ENCODE peak calls at places on chromosomes 4 and X, in ten cellular contexts. One of them, this sample, is unnamed.

GRCh38 chr4:159504634-159505033 is 401.8 kb downstream of the RAPGEF2 start:
- DNase-seq in AG10803: no peak
- DNase-seq in heart right ventricle: no peak
- DNase-seq in psoas muscle: no peak
- DNase-seq in tibial nerve: no peak
- DNase-seq in HL-60: no peak
- DNase-seq in tibial artery: no peak
- DNase-seq in bronchial epithelial cell: no peak
- DNase-seq in spleen: no peak
- DNase-seq in mesothelial cell of epicardium: no peak
- DNase-seq in this sample: no peak

GRCh38 chr4:140152015-140152703 is 1.8 kb downstream of the MAML3 start:
- DNase-seq in psoas muscle: peak
- DNase-seq in bronchial epithelial cell: no peak
- DNase-seq in AG10803: peak
- DNase-seq in tibial nerve: peak
- DNase-seq in mesothelial cell of epicardium: no peak
- DNase-seq in spleen: peak
- DNase-seq in HL-60: peak
- DNase-seq in heart right ventricle: peak
- DNase-seq in tibial artery: no peak
- DNase-seq in this sample: no peak

GRCh38 chrX:129249563-129249962 is 273.7 kb downstream of the SMARCA1 start:
- DNase-seq in psoas muscle: no peak
- DNase-seq in heart right ventricle: no peak
- DNase-seq in spleen: no peak
- DNase-seq in mesothelial cell of epicardium: no peak
- DNase-seq in tibial artery: no peak
- DNase-seq in AG10803: no peak
- DNase-seq in HL-60: no peak
- DNase-seq in bronchial epithelial cell: no peak
- DNase-seq in tibial nerve: no peak
- DNase-seq in this sample: no peak

GRCh38 chrX:110509778-110510510 is 151.3 kb downstream of the RTL9 start:
- DNase-seq in tibial nerve: no peak
- DNase-seq in heart right ventricle: no peak
- DNase-seq in spleen: no peak
- DNase-seq in HL-60: no peak
- DNase-seq in tibial artery: no peak
- DNase-seq in psoas muscle: no peak
- DNase-seq in AG10803: peak
- DNase-seq in bronchial epithelial cell: no peak
- DNase-seq in mesothelial cell of epicardium: no peak
- DNase-seq in this sample: no peak

GRCh38 chrX:55008571-55009358 is 8.6 kb downstream of the APEX2 start:
- DNase-seq in HL-60: no peak
- DNase-seq in tibial nerve: no peak
- DNase-seq in heart right ventricle: no peak
- DNase-seq in bronchial epithelial cell: peak
- DNase-seq in psoas muscle: peak
- DNase-seq in spleen: no peak
- DNase-seq in AG10803: peak
- DNase-seq in tibial artery: no peak
- DNase-seq in mesothelial cell of epicardium: no peak
- DNase-seq in this sample: no peak

GRCh38 chrX:46589977-46590723 is 16.6 kb downstream of the CHST7 start:
- DNase-seq in HL-60: no peak
- DNase-seq in spleen: no peak
- DNase-seq in tibial artery: no peak
- DNase-seq in AG10803: peak
- DNase-seq in mesothelial cell of epicardium: no peak
- DNase-seq in heart right ventricle: no peak
- DNase-seq in tibial nerve: no peak
- DNase-seq in bronchial epithelial cell: peak
- DNase-seq in psoas muscle: no peak
- DNase-seq in this sample: no peak

GRCh38 chr4:3663791-3664190 is 102.4 kb upstream of the ADRA2C start:
- DNase-seq in HL-60: no peak
- DNase-seq in heart right ventricle: no peak
- DNase-seq in spleen: no peak
- DNase-seq in psoas muscle: no peak
- DNase-seq in bronchial epithelial cell: no peak
- DNase-seq in AG10803: no peak
- DNase-seq in mesothelial cell of epicardium: no peak
- DNase-seq in tibial nerve: no peak
- DNase-seq in tibial artery: no peak
- DNase-seq in this sample: no peak

GRCh38 chr4:83281326-83281725 is 3.3 kb downstream of the COQ2 start:
- DNase-seq in spleen: no peak
- DNase-seq in HL-60: no peak
- DNase-seq in tibial artery: no peak
- DNase-seq in psoas muscle: no peak
- DNase-seq in mesothelial cell of epicardium: no peak
- DNase-seq in tibial nerve: no peak
- DNase-seq in bronchial epithelial cell: no peak
- DNase-seq in AG10803: no peak
- DNase-seq in heart right ventricle: no peak
- DNase-seq in this sample: no peak

GRCh38 chr4:176123710-176124407 is 58.2 kb downstream of the WDR17 start:
- DNase-seq in HL-60: peak
- DNase-seq in mesothelial cell of epicardium: no peak
- DNase-seq in AG10803: peak
- DNase-seq in bronchial epithelial cell: peak
- DNase-seq in tibial nerve: no peak
- DNase-seq in psoas muscle: no peak
- DNase-seq in tibial artery: peak
- DNase-seq in heart right ventricle: no peak
- DNase-seq in spleen: no peak
- DNase-seq in this sample: no peak

GRCh38 chr4:52172166-52172565 is 121.1 kb downstream of the SPATA18 start:
- DNase-seq in mesothelial cell of epicardium: no peak
- DNase-seq in AG10803: peak
- DNase-seq in HL-60: no peak
- DNase-seq in tibial nerve: no peak
- DNase-seq in psoas muscle: no peak
- DNase-seq in spleen: no peak
- DNase-seq in tibial artery: no peak
- DNase-seq in heart right ventricle: no peak
- DNase-seq in bronchial epithelial cell: peak
- DNase-seq in this sample: no peak
- TF ChIP-seq CTCF in mesothelial cell of epicardium: no peak
- TF ChIP-seq CTCF in AG10803: peak
- TF ChIP-seq CTCF in HL-60: no peak
- TF ChIP-seq CTCF in tibial nerve: no peak
- TF ChIP-seq CTCF in psoas muscle: no peak
- TF ChIP-seq CTCF in spleen: no peak
- TF ChIP-seq CTCF in tibial artery: no peak
- TF ChIP-seq CTCF in heart right ventricle: no peak
- TF ChIP-seq CTCF in bronchial epithelial cell: peak
- TF ChIP-seq CTCF in this sample: no peak

GRCh38 chr4:73433140-73433539 is 2.9 kb upstream of the AFP start:
- DNase-seq in heart right ventricle: no peak
- DNase-seq in tibial nerve: no peak
- DNase-seq in AG10803: no peak
- DNase-seq in psoas muscle: no peak
- DNase-seq in spleen: no peak
- DNase-seq in bronchial epithelial cell: no peak
- DNase-seq in tibial artery: no peak
- DNase-seq in HL-60: no peak
- DNase-seq in mesothelial cell of epicardium: no peak
- DNase-seq in this sample: no peak

GRCh38 chr4:73435984-73436383 is at the start of gene AFP:
- DNase-seq in heart right ventricle: no peak
- DNase-seq in tibial nerve: no peak
- DNase-seq in mesothelial cell of epicardium: no peak
- DNase-seq in tibial artery: no peak
- DNase-seq in HL-60: no peak
- DNase-seq in bronchial epithelial cell: no peak
- DNase-seq in spleen: no peak
- DNase-seq in psoas muscle: no peak
- DNase-seq in AG10803: no peak
- DNase-seq in this sample: no peak

GRCh38 chr4:73431813-73432168 is 4.2 kb upstream of the AFP start:
- DNase-seq in spleen: no peak
- DNase-seq in mesothelial cell of epicardium: no peak
- DNase-seq in psoas muscle: no peak
- DNase-seq in AG10803: no peak
- DNase-seq in HL-60: no peak
- DNase-seq in tibial artery: no peak
- DNase-seq in bronchial epithelial cell: no peak
- DNase-seq in tibial nerve: no peak
- DNase-seq in heart right ventricle: no peak
- DNase-seq in this sample: no peak

GRCh38 chr4:73432169-73433000 is 3.6 kb upstream of the AFP start:
- DNase-seq in tibial nerve: no peak
- DNase-seq in psoas muscle: no peak
- DNase-seq in spleen: no peak
- DNase-seq in tibial artery: no peak
- DNase-seq in AG10803: no peak
- DNase-seq in HL-60: no peak
- DNase-seq in bronchial epithelial cell: no peak
- DNase-seq in mesothelial cell of epicardium: no peak
- DNase-seq in heart right ventricle: no peak
- DNase-seq in this sample: no peak

DNA sequence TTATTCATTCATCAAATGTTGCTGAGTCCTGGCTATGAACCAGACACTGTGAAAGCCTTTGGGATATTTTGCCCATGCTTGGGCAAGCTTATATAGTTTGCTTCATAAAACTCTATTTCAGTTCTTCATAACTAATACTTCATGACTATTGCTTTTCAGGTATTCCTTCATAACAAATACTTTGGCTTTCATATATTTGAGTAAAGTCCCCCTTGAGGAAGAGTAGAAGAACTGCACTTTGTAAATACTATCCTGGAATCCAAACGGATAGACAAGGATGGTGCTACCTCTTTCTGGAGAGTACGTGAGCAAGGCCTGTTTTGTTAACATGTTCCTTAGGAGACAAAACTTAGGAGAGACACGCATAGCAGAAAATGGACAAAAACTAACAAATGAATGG is 1.7 kb upstream of the AFP start:
- DNase-seq in HL-60: no peak
- DNase-seq in mesothelial cell of epicardium: no peak
- DNase-seq in spleen: no peak
- DNase-seq in bronchial epithelial cell: peak
- DNase-seq in psoas muscle: no peak
- DNase-seq in AG10803: no peak
- DNase-seq in tibial artery: no peak
- DNase-seq in heart right ventricle: no peak
- DNase-seq in tibial nerve: no peak
- DNase-seq in this sample: no peak
- TF ChIP-seq CTCF in HL-60: peak
- TF ChIP-seq CTCF in mesothelial cell of epicardium: peak
- TF ChIP-seq CTCF in spleen: peak
- TF ChIP-seq CTCF in bronchial epithelial cell: peak
- TF ChIP-seq CTCF in psoas muscle: no peak
- TF ChIP-seq CTCF in AG10803: peak
- TF ChIP-seq CTCF in tibial artery: no peak
- TF ChIP-seq CTCF in heart right ventricle: peak
- TF ChIP-seq CTCF in tibial nerve: peak
- TF ChIP-seq CTCF in this sample: peak

GRCh38 chrX:26848511-26848910 is 614.6 kb downstream of the PPP4R3C start:
- DNase-seq in AG10803: no peak
- DNase-seq in bronchial epithelial cell: no peak
- DNase-seq in spleen: no peak
- DNase-seq in HL-60: no peak
- DNase-seq in psoas muscle: no peak
- DNase-seq in mesothelial cell of epicardium: no peak
- DNase-seq in tibial nerve: no peak
- DNase-seq in tibial artery: no peak
- DNase-seq in heart right ventricle: no peak
- DNase-seq in this sample: no peak

DNA sequence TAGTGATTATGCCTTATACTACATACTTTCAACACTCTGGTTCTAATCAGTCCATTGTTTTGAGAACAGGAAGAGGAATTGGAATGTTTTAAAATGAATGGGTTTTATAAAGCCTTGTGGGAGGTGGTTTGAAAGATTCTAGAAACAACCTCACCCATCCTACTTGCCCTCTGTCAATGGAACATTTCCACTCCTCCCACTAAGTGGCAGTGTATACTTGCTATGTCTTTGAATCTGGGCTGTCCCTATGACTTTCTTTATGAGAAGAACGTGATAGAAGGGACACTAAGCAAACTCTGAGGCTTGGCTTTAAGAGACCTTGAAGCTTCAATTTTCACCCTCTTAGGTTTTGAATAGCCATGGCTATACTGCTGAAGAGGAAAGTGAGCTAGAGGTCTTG is 611.2 kb downstream of the PPP4R3C start:
- DNase-seq in psoas muscle: no peak
- DNase-seq in bronchial epithelial cell: peak
- DNase-seq in AG10803: no peak
- DNase-seq in HL-60: no peak
- DNase-seq in spleen: no peak
- DNase-seq in heart right ventricle: no peak
- DNase-seq in tibial nerve: no peak
- DNase-seq in mesothelial cell of epicardium: no peak
- DNase-seq in tibial artery: no peak
- DNase-seq in this sample: no peak
- TF ChIP-seq CTCF in psoas muscle: no peak
- TF ChIP-seq CTCF in bronchial epithelial cell: peak
- TF ChIP-seq CTCF in AG10803: no peak
- TF ChIP-seq CTCF in HL-60: no peak
- TF ChIP-seq CTCF in spleen: no peak
- TF ChIP-seq CTCF in heart right ventricle: no peak
- TF ChIP-seq CTCF in tibial nerve: no peak
- TF ChIP-seq CTCF in mesothelial cell of epicardium: no peak
- TF ChIP-seq CTCF in tibial artery: peak
- TF ChIP-seq CTCF in this sample: peak

GRCh38 chrX:40175416-40176255 is 77.9 kb upstream of the BCOR start:
- DNase-seq in HL-60: peak
- DNase-seq in AG10803: no peak
- DNase-seq in tibial nerve: no peak
- DNase-seq in spleen: peak
- DNase-seq in tibial artery: peak
- DNase-seq in mesothelial cell of epicardium: peak
- DNase-seq in psoas muscle: peak
- DNase-seq in heart right ventricle: peak
- DNase-seq in bronchial epithelial cell: no peak
- DNase-seq in this sample: no peak

GRCh38 chrX:40172980-40173661 is 75.4 kb upstream of the BCOR start:
- DNase-seq in HL-60: no peak
- DNase-seq in bronchial epithelial cell: no peak
- DNase-seq in tibial nerve: no peak
- DNase-seq in tibial artery: no peak
- DNase-seq in spleen: no peak
- DNase-seq in AG10803: no peak
- DNase-seq in mesothelial cell of epicardium: no peak
- DNase-seq in psoas muscle: no peak
- DNase-seq in heart right ventricle: no peak
- DNase-seq in this sample: no peak

GRCh38 chrX:40176256-40176978 is 78.7 kb upstream of the BCOR start:
- DNase-seq in psoas muscle: peak
- DNase-seq in mesothelial cell of epicardium: no peak
- DNase-seq in tibial nerve: no peak
- DNase-seq in bronchial epithelial cell: no peak
- DNase-seq in spleen: peak
- DNase-seq in HL-60: peak
- DNase-seq in tibial artery: peak
- DNase-seq in heart right ventricle: peak
- DNase-seq in AG10803: no peak
- DNase-seq in this sample: no peak

GRCh38 chrX:40173662-40174593 is 76.2 kb upstream of the BCOR start:
- DNase-seq in mesothelial cell of epicardium: no peak
- DNase-seq in tibial artery: no peak
- DNase-seq in psoas muscle: peak
- DNase-seq in HL-60: peak
- DNase-seq in spleen: peak
- DNase-seq in heart right ventricle: peak
- DNase-seq in AG10803: no peak
- DNase-seq in bronchial epithelial cell: no peak
- DNase-seq in tibial nerve: no peak
- DNase-seq in this sample: no peak

GRCh38 chrX:40174594-40175415 is 77.0 kb upstream of the BCOR start:
- DNase-seq in psoas muscle: peak
- DNase-seq in bronchial epithelial cell: no peak
- DNase-seq in spleen: peak
- DNase-seq in tibial nerve: no peak
- DNase-seq in heart right ventricle: peak
- DNase-seq in tibial artery: no peak
- DNase-seq in mesothelial cell of epicardium: peak
- DNase-seq in HL-60: peak
- DNase-seq in AG10803: peak
- DNase-seq in this sample: no peak
- TF ChIP-seq CTCF in psoas muscle: no peak
- TF ChIP-seq CTCF in bronchial epithelial cell: no peak
- TF ChIP-seq CTCF in spleen: no peak
- TF ChIP-seq CTCF in tibial nerve: no peak
- TF ChIP-seq CTCF in heart right ventricle: no peak
- TF ChIP-seq CTCF in tibial artery: no peak
- TF ChIP-seq CTCF in mesothelial cell of epicardium: no peak
- TF ChIP-seq CTCF in HL-60: no peak
- TF ChIP-seq CTCF in AG10803: no peak
- TF ChIP-seq CTCF in this sample: no peak